ENCODE peak calls at places on chromosomes 3 and 15, in four cellular contexts. P, C, E and Q are unnamed samples.

GRCh38 chr3:105823149-105823866 is 45.5 kb downstream of the CBLB start:
- DNase-seq in P (peak), C (peak), E (no peak), Q (peak)

GRCh38 chr15:53072077-53072476 is 281.9 kb upstream of the ONECUT1 start:
- DNase-seq in P (peak), C (peak), E (no peak), Q (peak)

GRCh38 chr15:65867244-65867643 is 2.0 kb upstream of the RAB11A start:
- DNase-seq in P (no peak), C (no peak), E (no peak), Q (no peak)

GRCh38 chr3:45906681-45907220 is 20.4 kb downstream of the CCR9 start:
- DNase-seq in P (no peak), C (no peak), E (peak), Q (no peak)

GRCh38 chr3:37026851-37027250 is 33.5 kb downstream of the MLH1 start:
- DNase-seq in P (no peak), C (no peak), E (no peak), Q (no peak)

GRCh38 chr3:140152851-140153640 is 218.1 kb downstream of the CLSTN2 start:
- DNase-seq in P (no peak), C (no peak), E (no peak), Q (no peak)

GRCh38 chr3:10437272-10437994 is 68.0 kb downstream of the ATP2B2 start:
- DNase-seq in P (peak), C (no peak), E (no peak), Q (no peak)

GRCh38 chr15:68025860-68026424 is 28.2 kb upstream of the PIAS1 start:
- DNase-seq in P (no peak), C (no peak), E (no peak), Q (no peak)

GRCh38 chr3:10357592-10358308 is 36.8 kb upstream of the SEC13 start:
- DNase-seq in P (peak), C (peak), E (no peak), Q (peak)

GRCh38 chr3:99878005-99878404 is 60.3 kb downstream of the CMSS1 start:
- DNase-seq in P (peak), C (peak), E (no peak), Q (no peak)

GRCh38 chr15:100111103-100112060 is 230.4 kb downstream of the ADAMTS17 start:
- DNase-seq in P (peak), C (peak), E (peak), Q (peak)

GRCh38 chr15:78167227-78167888 is 18.2 kb downstream of the IDH3A start:
- DNase-seq in P (no peak), C (no peak), E (no peak), Q (no peak)

GRCh38 chr3:101036213-101036618 is 43.0 kb upstream of the ABI3BP start:
- DNase-seq in P (peak), C (peak), E (peak), Q (peak)

GRCh38 chr3:88231207-88231606 is 81.4 kb downstream of the C3orf38 start:
- DNase-seq in P (peak), C (peak), E (no peak), Q (peak)

GRCh38 chr15:98952381-98952803 is 55.2 kb downstream of the PGPEP1L start:
- DNase-seq in P (no peak), C (no peak), E (peak), Q (no peak)

GRCh38 chr3:187165144-187165543 is 25.8 kb upstream of the RPL39L start:
- DNase-seq in P (peak), C (peak), E (peak), Q (peak)